ENCODE peak calls at places on chromosomes 4 and X, in seven cellular contexts. K is CD8-positive, alpha-beta T cell; U is neural progenitor cell; N is PC-3; T is cardiac muscle cell; F is uterus; P is psoas muscle. I is an unnamed sample.

GRCh38 chr4:94548571-94548970 is 96.8 kb downstream of the PDLIM5 start:
- DNase-seq in K (no peak), U (peak), N (peak), T (peak), F (no peak), P (no peak), I (no peak)

GRCh38 chrX:66638591-66639500 is at the start of gene EDA2R:
- DNase-seq in K (no peak), U (peak), N (no peak), T (peak), F (peak), P (no peak), I (peak)

GRCh38 chr4:90187148-90187884 is 60.1 kb downstream of the CCSER1 start:
- DNase-seq in K (no peak), U (no peak), N (no peak), T (no peak), F (no peak), P (no peak), I (no peak)

GRCh38 chr4:76011700-76012387 is 4.5 kb upstream of the CXCL9 start:
- DNase-seq in K (no peak), U (peak), N (peak), T (peak), F (no peak), P (no peak), I (no peak)

GRCh38 chrX:129622757-129623301 is 31.9 kb downstream of the APLN start:
- DNase-seq in K (no peak), U (peak), N (no peak), T (peak), F (no peak), P (no peak), I (no peak)

GRCh38 chr4:41890085-41890484 is 45.1 kb upstream of the TMEM33 start:
- DNase-seq in K (no peak), U (no peak), N (peak), T (no peak), F (no peak), P (no peak), I (no peak)

GRCh38 chr4:94307231-94307840 is 35.3 kb downstream of the HPGDS start:
- DNase-seq in K (no peak), U (no peak), N (peak), T (no peak), F (no peak), P (no peak), I (no peak)

GRCh38 chr4:44927361-44928061 is 201.2 kb upstream of the GNPDA2 start:
- DNase-seq in K (no peak), U (peak), N (peak), T (peak), F (no peak), P (no peak), I (no peak)

GRCh38 chr4:58749206-58749605 is 1639.0 kb upstream of the IGFBP7 start:
- DNase-seq in K (no peak), U (no peak), N (peak), T (no peak), F (no peak), P (no peak), I (no peak)

GRCh38 chr4:772118-772517 is 53.8 kb downstream of the CPLX1 start:
- DNase-seq in K (no peak), U (no peak), N (no peak), T (no peak), F (no peak), P (peak), I (no peak)

GRCh38 chrX:48919947-48920712 is 1.3 kb upstream of the PIM2 start:
- DNase-seq in K (no peak), U (no peak), N (no peak), T (no peak), F (no peak), P (no peak), I (no peak)

GRCh38 chr4:96598465-96598864 is 758.6 kb downstream of the PDHA2 start:
- DNase-seq in K (no peak), U (peak), N (no peak), T (peak), F (no peak), P (no peak), I (no peak)

GRCh38 chrX:115018040-115018647 is 728 bp upstream of the IL13RA2 start:
- DNase-seq in K (no peak), U (peak), N (no peak), T (no peak), F (no peak), P (no peak), I (no peak)

GRCh38 chr4:183106839-183107238 is 7.8 kb downstream of the WWC2 start:
- DNase-seq in K (no peak), U (no peak), N (no peak), T (no peak), F (no peak), P (no peak), I (no peak)

GRCh38 chr4:189792819-189793618 is 147.7 kb upstream of the FRG1 start:
- DNase-seq in K (peak), U (peak), N (peak), T (peak), F (peak), P (peak), I (peak)

GRCh38 chr4:155772459-155773195 is 13.8 kb downstream of the GUCY1B1 start:
- DNase-seq in K (no peak), U (no peak), N (no peak), T (no peak), F (no peak), P (no peak), I (no peak)

GRCh38 chr4:106329027-106329618 is 12.8 kb downstream of the AIMP1 start:
- DNase-seq in K (no peak), U (peak), N (peak), T (peak), F (no peak), P (no peak), I (no peak)

GRCh38 chrX:100745205-100745604 is 13.3 kb upstream of the SYTL4 start:
- DNase-seq in K (no peak), U (no peak), N (no peak), T (no peak), F (no peak), P (no peak), I (no peak)

GRCh38 chr4:102196221-102196620 is 149.1 kb downstream of the SLC39A8 start:
- DNase-seq in K (no peak), U (peak), N (peak), T (peak), F (no peak), P (no peak), I (no peak)

GRCh38 chr4:80213117-80213815 is 16.0 kb downstream of the PRDM8 start:
- DNase-seq in K (no peak), U (no peak), N (no peak), T (no peak), F (no peak), P (no peak), I (no peak)

GRCh38 chrX:153981771-153982533 is 9.4 kb downstream of the TMEM187 start:
- DNase-seq in K (peak), U (no peak), N (no peak), T (no peak), F (peak), P (peak), I (no peak)

GRCh38 chr4:141636077-141636770 is at the start of gene IL15:
- DNase-seq in K (peak), U (peak), N (peak), T (peak), F (peak), P (peak), I (peak)

GRCh38 chr4:81314196-81314896 is 99.3 kb upstream of the PRKG2 start:
- DNase-seq in K (no peak), U (peak), N (peak), T (peak), F (no peak), P (no peak), I (peak)

GRCh38 chrX:17939724-17940123 is 78.6 kb upstream of the RAI2 start:
- DNase-seq in K (no peak), U (no peak), N (peak), T (no peak), F (peak), P (no peak), I (no peak)

GRCh38 chr4:87130985-87131753 is 89.2 kb downstream of the KLHL8 start:
- DNase-seq in K (no peak), U (peak), N (no peak), T (no peak), F (no peak), P (no peak), I (no peak)

GRCh38 chrX:153665726-153666306 is 7.8 kb downstream of the PNCK start:
- DNase-seq in K (no peak), U (no peak), N (no peak), T (no peak), F (no peak), P (no peak), I (no peak)

GRCh38 chr4:126850286-126850685 is 782.5 kb upstream of the INTU start:
- DNase-seq in K (no peak), U (no peak), N (peak), T (peak), F (no peak), P (no peak), I (no peak)

GRCh38 chr4:97493815-97494518 is 649.3 kb downstream of the STPG2 start:
- DNase-seq in K (no peak), U (peak), N (peak), T (no peak), F (no peak), P (no peak), I (no peak)

GRCh38 chrX:9942086-9942485 is 25.1 kb upstream of the CLDN34 start:
- DNase-seq in K (peak), U (no peak), N (no peak), T (no peak), F (no peak), P (no peak), I (no peak)

GRCh38 chr4:99846891-99847290 is 30.3 kb downstream of the DAPP1 start:
- DNase-seq in K (no peak), U (no peak), N (no peak), T (no peak), F (no peak), P (no peak), I (no peak)

GRCh38 chrX:44748014-44748413 is 95.8 kb upstream of the DUSP21 start:
- DNase-seq in K (no peak), U (no peak), N (peak), T (peak), F (no peak), P (no peak), I (no peak)

GRCh38 chr4:38563703-38564490 is 100.1 kb upstream of the KLF3 start:
- DNase-seq in K (no peak), U (no peak), N (peak), T (no peak), F (no peak), P (no peak), I (no peak)

GRCh38 chr4:80321776-80322175 is 13.8 kb upstream of the CFAP299 start:
- DNase-seq in K (no peak), U (no peak), N (no peak), T (no peak), F (no peak), P (no peak), I (no peak)

GRCh38 chr4:1225272-1226166 is 23.4 kb downstream of the CTBP1 start:
- DNase-seq in K (no peak), U (no peak), N (no peak), T (no peak), F (no peak), P (no peak), I (no peak)

GRCh38 chr4:7273741-7274297 is 81.5 kb downstream of the SORCS2 start:
- DNase-seq in K (no peak), U (no peak), N (no peak), T (no peak), F (no peak), P (no peak), I (no peak)

GRCh38 chrX:97547873-97548578 is 664.3 kb downstream of the RPA4 start:
- DNase-seq in K (no peak), U (no peak), N (peak), T (peak), F (no peak), P (no peak), I (no peak)

GRCh38 chr4:148235809-148236208 is 206.4 kb downstream of the NR3C2 start:
- DNase-seq in K (no peak), U (no peak), N (no peak), T (no peak), F (no peak), P (no peak), I (no peak)

GRCh38 chr4:17316566-17316965 is 195.3 kb downstream of the QDPR start:
- DNase-seq in K (no peak), U (no peak), N (no peak), T (no peak), F (no peak), P (no peak), I (no peak)

GRCh38 chr4:6732441-6733357 is 16.7 kb downstream of the BLOC1S4 start:
- DNase-seq in K (no peak), U (no peak), N (peak), T (peak), F (peak), P (peak), I (peak)

GRCh38 chr4:121307441-121308327 is 73.1 kb downstream of the QRFPR start:
- DNase-seq in K (peak), U (peak), N (peak), T (peak), F (no peak), P (no peak), I (no peak)
- TF ChIP-seq CTCF in K (peak), U (peak), N (peak), T (peak), F (no peak), P (peak), I (peak)

GRCh38 chr4:138978028-138978585 is 37.5 kb upstream of the NOCT start:
- DNase-seq in K (no peak), U (no peak), N (no peak), T (no peak), F (no peak), P (no peak), I (no peak)
- H3K27ac ChIP-seq in K (no peak), U (no peak), N (no peak), T (no peak), F (no peak), P (no peak), I (no peak)

GRCh38 chr4:77473509-77473908 is 132.1 kb upstream of the CXCL13 start:
- DNase-seq in K (no peak), U (peak), N (peak), T (peak), F (no peak), P (no peak), I (no peak)
- TF ChIP-seq CTCF in K (no peak), U (peak), N (peak), T (peak), F (no peak), P (peak), I (no peak)

GRCh38 chr4:52993771-52994170 is 131.7 kb downstream of the RASL11B start:
- DNase-seq in K (no peak), U (no peak), N (no peak), T (no peak), F (peak), P (no peak), I (no peak)

GRCh38 chr4:52997132-52997416 is 135.0 kb downstream of the RASL11B start:
- DNase-seq in K (no peak), U (no peak), N (no peak), T (peak), F (no peak), P (no peak), I (no peak)

GRCh38 chr4:52996261-52997131 is 134.4 kb downstream of the RASL11B start:
- DNase-seq in K (no peak), U (no peak), N (no peak), T (peak), F (peak), P (peak), I (no peak)

GRCh38 chr4:52998413-52998812 is 136.3 kb downstream of the RASL11B start:
- DNase-seq in K (no peak), U (no peak), N (no peak), T (no peak), F (no peak), P (no peak), I (no peak)

DNA sequence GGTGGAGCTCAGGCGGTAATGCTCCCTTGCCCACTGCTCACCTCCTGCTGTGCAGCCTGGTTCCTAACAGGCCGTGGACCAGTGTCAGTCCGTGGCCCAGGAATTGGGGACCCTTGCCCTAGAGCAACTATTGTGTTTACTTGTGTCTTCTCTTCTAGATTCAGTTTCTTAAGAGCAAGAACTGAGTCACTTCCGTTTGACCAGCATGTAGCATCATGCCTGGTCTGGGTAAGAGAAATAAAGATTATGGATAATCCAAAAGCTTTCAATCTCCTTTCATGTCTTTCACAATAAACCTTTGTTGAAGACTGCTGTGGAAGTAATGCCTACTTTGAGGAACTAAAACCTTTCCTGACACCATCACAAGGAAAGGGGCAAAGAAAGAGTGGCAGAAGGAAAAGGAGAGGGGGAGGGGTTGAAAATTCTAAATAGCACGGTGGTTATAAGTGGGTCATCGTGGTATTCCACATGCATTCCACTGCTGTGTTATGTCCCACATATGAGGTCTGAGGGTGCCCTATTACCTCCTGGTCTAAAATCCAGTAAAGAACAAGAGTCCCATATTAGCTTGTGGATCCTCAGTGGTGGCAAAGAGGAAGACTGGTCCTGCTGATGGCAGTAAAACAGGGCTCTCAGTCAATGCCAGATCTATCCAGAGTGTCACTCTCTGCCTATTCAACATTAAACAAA is 133.4 kb downstream of the RASL11B start:
- DNase-seq in K (no peak), U (no peak), N (no peak), T (peak), F (no peak), P (no peak), I (no peak)
- H3K27ac ChIP-seq in K (no peak), U (no peak), N (no peak), T (peak), F (peak), P (no peak), I (peak)

GRCh38 chr4:73730854-73731253 is 9.5 kb upstream of the CXCL8 start:
- DNase-seq in K (no peak), U (no peak), N (no peak), T (no peak), F (no peak), P (no peak), I (no peak)

GRCh38 chr4:73729534-73730165 is 10.7 kb upstream of the CXCL8 start:
- DNase-seq in K (no peak), U (peak), N (peak), T (peak), F (peak), P (peak), I (peak)

GRCh38 chr4:73730292-73730691 is 10.1 kb upstream of the CXCL8 start:
- DNase-seq in K (no peak), U (no peak), N (peak), T (no peak), F (no peak), P (no peak), I (no peak)

GRCh38 chr4:73732759-73733431 is 7.5 kb upstream of the CXCL8 start:
- DNase-seq in K (no peak), U (no peak), N (peak), T (peak), F (no peak), P (no peak), I (no peak)

GRCh38 chr4:73731968-73732610 is 8.3 kb upstream of the CXCL8 start:
- DNase-seq in K (no peak), U (no peak), N (peak), T (no peak), F (no peak), P (no peak), I (peak)
- TF ChIP-seq CTCF in K (no peak), U (no peak), N (no peak), T (no peak), F (no peak), P (no peak), I (no peak)

GRCh38 chr4:25810815-25811690 is 51.7 kb downstream of the SEL1L3 start:
- DNase-seq in K (no peak), U (no peak), N (peak), T (peak), F (no peak), P (no peak), I (no peak)
- H3K27ac ChIP-seq in K (no peak), U (no peak), N (peak), T (no peak), F (no peak), P (no peak), I (no peak)

GRCh38 chrX:119272882-119273806 is 37.1 kb downstream of the PGRMC1 start:
- DNase-seq in K (peak), U (peak), N (no peak), T (peak), F (no peak), P (peak), I (no peak)
- TF ChIP-seq CTCF in K (no peak), U (no peak), N (no peak), T (peak), F (no peak), P (peak), I (no peak)

GRCh38 chrX:139739138-139739537 is 31.2 kb upstream of the MCF2 start:
- DNase-seq in K (no peak), U (no peak), N (peak), T (peak), F (no peak), P (no peak), I (no peak)
- H3K27ac ChIP-seq in K (no peak), U (no peak), N (peak), T (no peak), F (no peak), P (no peak), I (no peak)

DNA sequence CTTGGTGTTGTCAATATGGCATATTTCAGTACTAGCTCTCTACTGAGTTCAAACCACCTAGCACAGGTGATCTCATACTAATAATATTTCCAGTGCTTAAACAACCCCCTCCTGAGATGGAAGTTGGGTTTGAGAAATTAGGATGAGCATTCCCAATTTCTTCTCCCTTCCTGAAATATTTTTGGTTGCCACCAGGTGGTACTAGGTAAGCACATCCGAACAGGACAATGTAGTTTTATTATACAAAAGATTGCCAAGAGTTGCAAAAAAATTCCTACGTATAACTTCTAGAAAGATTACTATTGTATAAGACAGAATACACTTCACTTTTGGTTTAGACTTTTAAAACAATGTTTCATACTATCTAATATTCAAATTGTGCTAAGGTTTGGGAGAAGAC is 484.5 kb downstream of the PACRGL start:
- DNase-seq in K (no peak), U (no peak), N (peak), T (no peak), F (no peak), P (no peak), I (no peak)
- TF ChIP-seq CTCF in K (no peak), U (peak), N (peak), T (no peak), F (no peak), P (no peak), I (no peak)

DNA sequence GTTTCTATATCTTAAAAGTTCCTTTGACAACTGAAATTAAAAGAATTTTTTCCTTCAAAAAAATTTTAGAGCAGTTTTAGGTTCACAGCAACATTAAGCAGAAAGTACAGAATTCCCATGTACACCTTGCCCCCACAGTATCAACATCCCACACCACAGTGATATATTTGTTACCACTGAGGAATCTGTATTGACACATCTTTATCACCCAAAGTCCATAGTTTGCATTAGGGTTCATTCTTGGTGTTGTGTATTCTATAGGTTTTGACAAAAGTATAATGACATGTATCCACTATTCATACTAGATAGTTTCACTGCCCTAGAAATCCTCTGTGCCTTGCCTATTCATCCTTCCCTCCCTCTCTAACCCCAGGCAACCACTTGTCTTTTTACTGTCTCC is 43.7 kb downstream of the FNIP2 start:
- DNase-seq in K (no peak), U (no peak), N (no peak), T (no peak), F (no peak), P (no peak), I (no peak)
- H3K27ac ChIP-seq in K (no peak), U (no peak), N (peak), T (peak), F (peak), P (peak), I (peak)